ENCODE peak calls at places on chromosome 1, in nine cellular contexts. One of them, this sample, is unnamed.

GRCh38 chr1:161905269-161905884 is 118.3 kb downstream of the OLFML2B start:
- DNase-seq in HT1080: no peak
- DNase-seq in activated T-cell treated with anti-CD3 and anti-CD28 coated beads, Interleukin-2, amount 50 U/mL, for 4 hours: peak; percentile 15
- DNase-seq in non-pigmented ciliary epithelial cell: no peak
- DNase-seq in NCI-H1105: peak; percentile 18
- DNase-seq in mesothelial cell of epicardium: no peak
- DNase-seq in ELR: peak; percentile 66
- DNase-seq in AG20443: peak; percentile 13
- DNase-seq in smooth muscle cell of the brain vasculature: no peak
- DNase-seq in this sample: no peak

GRCh38 chr1:47561523-47562007 is 123.7 kb downstream of the FOXD2 start:
- DNase-seq in HT1080: no peak
- DNase-seq in activated T-cell treated with anti-CD3 and anti-CD28 coated beads, Interleukin-2, amount 50 U/mL, for 4 hours: no peak
- DNase-seq in non-pigmented ciliary epithelial cell: no peak
- DNase-seq in NCI-H1105: no peak
- DNase-seq in mesothelial cell of epicardium: no peak
- DNase-seq in ELR: no peak
- DNase-seq in AG20443: no peak
- DNase-seq in smooth muscle cell of the brain vasculature: no peak
- DNase-seq in this sample: no peak

GRCh38 chr1:219296430-219296850 is 122.8 kb downstream of the LYPLAL1 start:
- DNase-seq in HT1080: no peak
- DNase-seq in activated T-cell treated with anti-CD3 and anti-CD28 coated beads, Interleukin-2, amount 50 U/mL, for 4 hours: no peak
- DNase-seq in non-pigmented ciliary epithelial cell: no peak
- DNase-seq in NCI-H1105: peak; percentile 87
- DNase-seq in mesothelial cell of epicardium: no peak
- DNase-seq in ELR: no peak
- DNase-seq in AG20443: no peak
- DNase-seq in smooth muscle cell of the brain vasculature: peak; percentile 33
- DNase-seq in this sample: peak; percentile 37

GRCh38 chr1:70863256-70863655 is 184.4 kb downstream of the PTGER3 start:
- DNase-seq in HT1080: no peak
- DNase-seq in activated T-cell treated with anti-CD3 and anti-CD28 coated beads, Interleukin-2, amount 50 U/mL, for 4 hours: no peak
- DNase-seq in non-pigmented ciliary epithelial cell: no peak
- DNase-seq in NCI-H1105: no peak
- DNase-seq in mesothelial cell of epicardium: no peak
- DNase-seq in ELR: no peak
- DNase-seq in AG20443: peak; percentile 14
- DNase-seq in smooth muscle cell of the brain vasculature: no peak
- DNase-seq in this sample: no peak

GRCh38 chr1:65882091-65882490 is 89.4 kb downstream of the PDE4B start:
- DNase-seq in HT1080: no peak
- DNase-seq in activated T-cell treated with anti-CD3 and anti-CD28 coated beads, Interleukin-2, amount 50 U/mL, for 4 hours: no peak
- DNase-seq in non-pigmented ciliary epithelial cell: no peak
- DNase-seq in NCI-H1105: no peak
- DNase-seq in mesothelial cell of epicardium: no peak
- DNase-seq in ELR: no peak
- DNase-seq in AG20443: no peak
- DNase-seq in smooth muscle cell of the brain vasculature: no peak
- DNase-seq in this sample: no peak

GRCh38 chr1:18668750-18669404 is 38.2 kb downstream of the PAX7 start:
- DNase-seq in HT1080: peak; percentile 44
- DNase-seq in activated T-cell treated with anti-CD3 and anti-CD28 coated beads, Interleukin-2, amount 50 U/mL, for 4 hours: no peak
- DNase-seq in non-pigmented ciliary epithelial cell: no peak
- DNase-seq in NCI-H1105: no peak
- DNase-seq in mesothelial cell of epicardium: no peak
- DNase-seq in ELR: no peak
- DNase-seq in AG20443: no peak
- DNase-seq in smooth muscle cell of the brain vasculature: no peak
- DNase-seq in this sample: no peak

GRCh38 chr1:27332536-27333281 is 9.1 kb upstream of the SYTL1 start:
- DNase-seq in HT1080: peak; percentile 21
- DNase-seq in activated T-cell treated with anti-CD3 and anti-CD28 coated beads, Interleukin-2, amount 50 U/mL, for 4 hours: peak; percentile 46
- DNase-seq in non-pigmented ciliary epithelial cell: no peak
- DNase-seq in NCI-H1105: peak; percentile 21
- DNase-seq in mesothelial cell of epicardium: peak; percentile 71
- DNase-seq in ELR: peak; percentile 55
- DNase-seq in AG20443: peak; percentile 84
- DNase-seq in smooth muscle cell of the brain vasculature: no peak
- DNase-seq in this sample: peak; percentile 62

GRCh38 chr1:84090447-84091244 is 53.4 kb upstream of the PRKACB start:
- DNase-seq in HT1080: no peak
- DNase-seq in activated T-cell treated with anti-CD3 and anti-CD28 coated beads, Interleukin-2, amount 50 U/mL, for 4 hours: no peak
- DNase-seq in non-pigmented ciliary epithelial cell: no peak
- DNase-seq in NCI-H1105: no peak
- DNase-seq in mesothelial cell of epicardium: no peak
- DNase-seq in ELR: peak; percentile 19
- DNase-seq in AG20443: no peak
- DNase-seq in smooth muscle cell of the brain vasculature: no peak
- DNase-seq in this sample: no peak

This sample was measured in astrocyte of the hippocampus.